ENCODE peak calls at places on chromosomes 4 and X, in nine cellular contexts. One of them, this sample, is unnamed.

GRCh38 chr4:129545599-129546278 is 449.8 kb downstream of the C4orf33 start:
- DNase-seq in Peyer's patch: no peak
- DNase-seq in tibial artery: peak
- DNase-seq in stomach: peak
- DNase-seq in CD8-positive, alpha-beta T cell: no peak
- DNase-seq in CD8-positive, alpha-beta memory T cell: no peak
- DNase-seq in astrocyte: peak
- DNase-seq in HepG2: peak
- DNase-seq in PC-3: peak
- DNase-seq in this sample: peak

GRCh38 chr4:5708171-5708828 is at the start of gene EVC2:
- DNase-seq in astrocyte: peak
- DNase-seq in tibial artery: peak
- DNase-seq in PC-3: peak
- DNase-seq in stomach: peak
- DNase-seq in CD8-positive, alpha-beta T cell: peak
- DNase-seq in Peyer's patch: peak
- DNase-seq in CD8-positive, alpha-beta memory T cell: no peak
- DNase-seq in HepG2: no peak
- DNase-seq in this sample: peak

GRCh38 chr4:163592207-163592606 is 97.7 kb downstream of the TMA16 start:
- DNase-seq in Peyer's patch: no peak
- DNase-seq in CD8-positive, alpha-beta T cell: no peak
- DNase-seq in astrocyte: no peak
- DNase-seq in HepG2: no peak
- DNase-seq in tibial artery: no peak
- DNase-seq in stomach: no peak
- DNase-seq in CD8-positive, alpha-beta memory T cell: no peak
- DNase-seq in PC-3: no peak
- DNase-seq in this sample: no peak

GRCh38 chr4:110163327-110164070 is 34.9 kb downstream of the ELOVL6 start:
- DNase-seq in Peyer's patch: no peak
- DNase-seq in stomach: no peak
- DNase-seq in PC-3: peak
- DNase-seq in CD8-positive, alpha-beta T cell: no peak
- DNase-seq in CD8-positive, alpha-beta memory T cell: no peak
- DNase-seq in astrocyte: peak
- DNase-seq in tibial artery: no peak
- DNase-seq in HepG2: no peak
- DNase-seq in this sample: no peak

GRCh38 chr4:15077969-15078368 is 75.7 kb downstream of the CPEB2 start:
- DNase-seq in astrocyte: peak
- DNase-seq in CD8-positive, alpha-beta T cell: no peak
- DNase-seq in tibial artery: no peak
- DNase-seq in Peyer's patch: no peak
- DNase-seq in HepG2: peak
- DNase-seq in stomach: no peak
- DNase-seq in PC-3: no peak
- DNase-seq in CD8-positive, alpha-beta memory T cell: no peak
- DNase-seq in this sample: no peak

GRCh38 chr4:139768913-139769312 is 103.3 kb downstream of the MGST2 start:
- DNase-seq in Peyer's patch: no peak
- DNase-seq in CD8-positive, alpha-beta T cell: no peak
- DNase-seq in tibial artery: no peak
- DNase-seq in astrocyte: no peak
- DNase-seq in stomach: peak
- DNase-seq in PC-3: no peak
- DNase-seq in CD8-positive, alpha-beta memory T cell: no peak
- DNase-seq in HepG2: peak
- DNase-seq in this sample: no peak

GRCh38 chr4:125986307-125986706 is 671.6 kb downstream of the FAT4 start:
- DNase-seq in CD8-positive, alpha-beta memory T cell: no peak
- DNase-seq in HepG2: no peak
- DNase-seq in tibial artery: no peak
- DNase-seq in stomach: no peak
- DNase-seq in Peyer's patch: no peak
- DNase-seq in CD8-positive, alpha-beta T cell: no peak
- DNase-seq in PC-3: no peak
- DNase-seq in astrocyte: no peak
- DNase-seq in this sample: no peak

GRCh38 chr4:78951862-78952472 is 12.7 kb upstream of the PAQR3 start:
- DNase-seq in astrocyte: no peak
- DNase-seq in CD8-positive, alpha-beta memory T cell: peak
- DNase-seq in HepG2: peak
- DNase-seq in tibial artery: no peak
- DNase-seq in PC-3: peak
- DNase-seq in stomach: no peak
- DNase-seq in CD8-positive, alpha-beta T cell: peak
- DNase-seq in Peyer's patch: no peak
- DNase-seq in this sample: no peak

GRCh38 chr4:158322119-158322518 is 111.8 kb downstream of the TMEM144 start:
- DNase-seq in PC-3: peak
- DNase-seq in CD8-positive, alpha-beta memory T cell: no peak
- DNase-seq in astrocyte: no peak
- DNase-seq in CD8-positive, alpha-beta T cell: no peak
- DNase-seq in HepG2: no peak
- DNase-seq in tibial artery: no peak
- DNase-seq in Peyer's patch: no peak
- DNase-seq in stomach: no peak
- DNase-seq in this sample: no peak

GRCh38 chr4:7821245-7822165 is 118.2 kb downstream of the AFAP1 start:
- DNase-seq in Peyer's patch: no peak
- DNase-seq in CD8-positive, alpha-beta memory T cell: no peak
- DNase-seq in astrocyte: no peak
- DNase-seq in HepG2: no peak
- DNase-seq in PC-3: no peak
- DNase-seq in CD8-positive, alpha-beta T cell: no peak
- DNase-seq in tibial artery: no peak
- DNase-seq in stomach: no peak
- DNase-seq in this sample: no peak

GRCh38 chr4:86498560-86499166 is 95.5 kb upstream of the PTPN13 start:
- DNase-seq in stomach: no peak
- DNase-seq in astrocyte: peak
- DNase-seq in HepG2: peak
- DNase-seq in CD8-positive, alpha-beta memory T cell: peak
- DNase-seq in CD8-positive, alpha-beta T cell: no peak
- DNase-seq in Peyer's patch: no peak
- DNase-seq in PC-3: peak
- DNase-seq in tibial artery: no peak
- DNase-seq in this sample: no peak

GRCh38 chr4:104446431-104446925 is 48.2 kb downstream of the CXXC4 start:
- DNase-seq in stomach: no peak
- DNase-seq in CD8-positive, alpha-beta memory T cell: no peak
- DNase-seq in HepG2: no peak
- DNase-seq in astrocyte: no peak
- DNase-seq in tibial artery: no peak
- DNase-seq in CD8-positive, alpha-beta T cell: no peak
- DNase-seq in PC-3: no peak
- DNase-seq in Peyer's patch: no peak
- DNase-seq in this sample: no peak

GRCh38 chrX:116272328-116272727 is 101.8 kb downstream of the AGTR2 start:
- DNase-seq in CD8-positive, alpha-beta T cell: no peak
- DNase-seq in HepG2: no peak
- DNase-seq in Peyer's patch: no peak
- DNase-seq in tibial artery: no peak
- DNase-seq in stomach: no peak
- DNase-seq in astrocyte: peak
- DNase-seq in PC-3: peak
- DNase-seq in CD8-positive, alpha-beta memory T cell: no peak
- DNase-seq in this sample: no peak

GRCh38 chrX:116277391-116277790 is 106.8 kb downstream of the AGTR2 start:
- DNase-seq in PC-3: no peak
- DNase-seq in astrocyte: no peak
- DNase-seq in HepG2: no peak
- DNase-seq in CD8-positive, alpha-beta memory T cell: no peak
- DNase-seq in CD8-positive, alpha-beta T cell: no peak
- DNase-seq in tibial artery: no peak
- DNase-seq in Peyer's patch: no peak
- DNase-seq in stomach: no peak
- DNase-seq in this sample: no peak

GRCh38 chrX:116278819-116279218 is 108.3 kb downstream of the AGTR2 start:
- DNase-seq in PC-3: no peak
- DNase-seq in stomach: no peak
- DNase-seq in CD8-positive, alpha-beta memory T cell: no peak
- DNase-seq in astrocyte: no peak
- DNase-seq in CD8-positive, alpha-beta T cell: no peak
- DNase-seq in tibial artery: no peak
- DNase-seq in Peyer's patch: no peak
- DNase-seq in HepG2: no peak
- DNase-seq in this sample: no peak

GRCh38 chrX:116272881-116273280 is 102.3 kb downstream of the AGTR2 start:
- DNase-seq in CD8-positive, alpha-beta memory T cell: no peak
- DNase-seq in stomach: no peak
- DNase-seq in PC-3: peak
- DNase-seq in Peyer's patch: no peak
- DNase-seq in tibial artery: no peak
- DNase-seq in CD8-positive, alpha-beta T cell: no peak
- DNase-seq in astrocyte: no peak
- DNase-seq in HepG2: no peak
- DNase-seq in this sample: no peak

DNA sequence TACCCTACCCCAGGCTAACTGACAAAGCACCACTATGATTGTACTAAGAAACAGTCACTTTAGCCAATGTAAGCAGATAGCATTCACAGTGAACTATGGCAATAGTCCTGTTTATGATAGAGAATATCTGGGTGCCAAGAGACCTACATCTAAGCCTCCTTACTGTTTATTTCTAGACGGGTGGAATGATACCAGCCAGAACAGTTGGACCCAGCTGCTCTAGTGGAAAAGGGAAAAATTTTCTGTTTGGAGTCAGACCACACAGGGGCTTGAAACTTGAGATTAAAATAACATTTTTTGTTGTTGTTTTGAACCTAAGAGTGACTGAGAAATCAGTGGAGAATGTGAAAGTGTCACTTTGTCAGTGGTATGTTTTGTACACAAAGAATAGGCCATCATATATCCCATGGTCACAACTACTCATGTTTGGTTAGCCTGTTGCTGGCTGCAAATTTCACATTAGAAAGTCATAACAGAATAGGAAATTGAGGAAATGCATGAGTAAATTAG is 105.7 kb downstream of the AGTR2 start:
- DNase-seq in astrocyte: no peak
- DNase-seq in HepG2: no peak
- DNase-seq in tibial artery: no peak
- DNase-seq in stomach: no peak
- DNase-seq in CD8-positive, alpha-beta T cell: no peak
- DNase-seq in PC-3: no peak
- DNase-seq in CD8-positive, alpha-beta memory T cell: no peak
- DNase-seq in Peyer's patch: no peak
- DNase-seq in this sample: no peak
- H3K27ac ChIP-seq in astrocyte: no peak
- H3K27ac ChIP-seq in HepG2: no peak
- H3K27ac ChIP-seq in tibial artery: no peak
- H3K27ac ChIP-seq in stomach: no peak
- H3K27ac ChIP-seq in CD8-positive, alpha-beta T cell: no peak
- H3K27ac ChIP-seq in PC-3: peak
- H3K27ac ChIP-seq in CD8-positive, alpha-beta memory T cell: no peak
- H3K27ac ChIP-seq in Peyer's patch: no peak
- H3K27ac ChIP-seq in this sample: no peak

GRCh38 chr4:108377021-108377420 is 208.3 kb upstream of the LEF1 start:
- DNase-seq in Peyer's patch: no peak
- DNase-seq in stomach: no peak
- DNase-seq in CD8-positive, alpha-beta T cell: no peak
- DNase-seq in PC-3: no peak
- DNase-seq in tibial artery: no peak
- DNase-seq in astrocyte: no peak
- DNase-seq in HepG2: no peak
- DNase-seq in CD8-positive, alpha-beta memory T cell: no peak
- DNase-seq in this sample: no peak
- H3K4me3 ChIP-seq in Peyer's patch: no peak
- H3K4me3 ChIP-seq in stomach: no peak
- H3K4me3 ChIP-seq in CD8-positive, alpha-beta T cell: no peak
- H3K4me3 ChIP-seq in PC-3: no peak
- H3K4me3 ChIP-seq in tibial artery: no peak
- H3K4me3 ChIP-seq in astrocyte: no peak
- H3K4me3 ChIP-seq in HepG2: no peak
- H3K4me3 ChIP-seq in CD8-positive, alpha-beta memory T cell: no peak
- H3K4me3 ChIP-seq in this sample: no peak

GRCh38 chr4:40122941-40123340 is 66.3 kb downstream of the N4BP2 start:
- DNase-seq in Peyer's patch: no peak
- DNase-seq in CD8-positive, alpha-beta T cell: no peak
- DNase-seq in PC-3: peak
- DNase-seq in stomach: no peak
- DNase-seq in CD8-positive, alpha-beta memory T cell: no peak
- DNase-seq in astrocyte: no peak
- DNase-seq in tibial artery: no peak
- DNase-seq in HepG2: no peak
- DNase-seq in this sample: no peak

GRCh38 chr4:40124690-40125089 is 68.0 kb downstream of the N4BP2 start:
- DNase-seq in astrocyte: no peak
- DNase-seq in PC-3: no peak
- DNase-seq in CD8-positive, alpha-beta memory T cell: peak
- DNase-seq in HepG2: no peak
- DNase-seq in Peyer's patch: no peak
- DNase-seq in tibial artery: no peak
- DNase-seq in CD8-positive, alpha-beta T cell: peak
- DNase-seq in stomach: no peak
- DNase-seq in this sample: no peak

GRCh38 chr4:40121515-40121914 is 64.9 kb downstream of the N4BP2 start:
- DNase-seq in PC-3: peak
- DNase-seq in CD8-positive, alpha-beta memory T cell: no peak
- DNase-seq in Peyer's patch: no peak
- DNase-seq in astrocyte: peak
- DNase-seq in HepG2: no peak
- DNase-seq in stomach: no peak
- DNase-seq in CD8-positive, alpha-beta T cell: no peak
- DNase-seq in tibial artery: no peak
- DNase-seq in this sample: no peak

GRCh38 chr4:40119344-40119743 is 62.7 kb downstream of the N4BP2 start:
- DNase-seq in CD8-positive, alpha-beta T cell: no peak
- DNase-seq in HepG2: no peak
- DNase-seq in PC-3: no peak
- DNase-seq in Peyer's patch: no peak
- DNase-seq in CD8-positive, alpha-beta memory T cell: no peak
- DNase-seq in stomach: no peak
- DNase-seq in tibial artery: no peak
- DNase-seq in astrocyte: no peak
- DNase-seq in this sample: no peak
- H3K27ac ChIP-seq in CD8-positive, alpha-beta T cell: no peak
- H3K27ac ChIP-seq in HepG2: no peak
- H3K27ac ChIP-seq in PC-3: no peak
- H3K27ac ChIP-seq in Peyer's patch: no peak
- H3K27ac ChIP-seq in CD8-positive, alpha-beta memory T cell: no peak
- H3K27ac ChIP-seq in stomach: no peak
- H3K27ac ChIP-seq in tibial artery: no peak
- H3K27ac ChIP-seq in astrocyte: no peak
- H3K27ac ChIP-seq in this sample: no peak

GRCh38 chrX:101931104-101931493 is 728 bp downstream of the ZMAT1 start:
- DNase-seq in tibial artery: no peak
- DNase-seq in stomach: no peak
- DNase-seq in CD8-positive, alpha-beta T cell: no peak
- DNase-seq in CD8-positive, alpha-beta memory T cell: no peak
- DNase-seq in PC-3: no peak
- DNase-seq in HepG2: no peak
- DNase-seq in Peyer's patch: no peak
- DNase-seq in astrocyte: no peak
- DNase-seq in this sample: no peak

GRCh38 chrX:101931494-101932248 is at the start of gene ZMAT1:
- DNase-seq in CD8-positive, alpha-beta T cell: peak
- DNase-seq in tibial artery: peak
- DNase-seq in astrocyte: peak
- DNase-seq in CD8-positive, alpha-beta memory T cell: peak
- DNase-seq in HepG2: peak
- DNase-seq in stomach: peak
- DNase-seq in PC-3: peak
- DNase-seq in Peyer's patch: peak
- DNase-seq in this sample: peak

GRCh38 chrX:101932249-101932570 is 383 bp upstream of the ZMAT1 start:
- DNase-seq in CD8-positive, alpha-beta memory T cell: no peak
- DNase-seq in CD8-positive, alpha-beta T cell: no peak
- DNase-seq in astrocyte: no peak
- DNase-seq in PC-3: no peak
- DNase-seq in stomach: no peak
- DNase-seq in tibial artery: no peak
- DNase-seq in HepG2: no peak
- DNase-seq in Peyer's patch: no peak
- DNase-seq in this sample: no peak
- H3K4me3 ChIP-seq in CD8-positive, alpha-beta memory T cell: no peak
- H3K4me3 ChIP-seq in CD8-positive, alpha-beta T cell: peak
- H3K4me3 ChIP-seq in astrocyte: no peak
- H3K4me3 ChIP-seq in PC-3: peak
- H3K4me3 ChIP-seq in stomach: peak
- H3K4me3 ChIP-seq in tibial artery: peak
- H3K4me3 ChIP-seq in HepG2: peak
- H3K4me3 ChIP-seq in Peyer's patch: peak
- H3K4me3 ChIP-seq in this sample: peak